ENCODE peak calls at places on chromosomes 3 and 15, in five cellular contexts. E is A549, F is GM12878, N is IMR-90, A is K562. D is an unnamed sample.

GRCh38 chr3:52480768-52481715 is 14.1 kb upstream of the STAB1 start:
- DNase-seq in E (no peak), F (no peak), N (no peak), A (no peak), D (no peak)

GRCh38 chr15:88939486-88939806 is 26.3 kb upstream of the MFGE8 start:
- DNase-seq in E (no peak), F (no peak), N (no peak), A (peak; percentile 27), D (no peak)

GRCh38 chr3:98812851-98813374 is 49.8 kb downstream of the ST3GAL6 start:
- DNase-seq in E (peak; percentile 87), F (no peak), N (peak; percentile 50), A (peak; percentile 6), D (peak; percentile 38)

GRCh38 chr15:98873441-98874218 is 134.0 kb downstream of the PGPEP1L start:
- DNase-seq in E (peak; percentile 97), F (no peak), N (peak; percentile 83), A (no peak), D (no peak)

GRCh38 chr3:46661776-46662766 is 31.4 kb downstream of the ALS2CL start:
- DNase-seq in E (no peak), F (no peak), N (no peak), A (no peak), D (peak; percentile 16)

GRCh38 chr15:73800662-73801345 is 47.7 kb upstream of the INSYN1 start:
- DNase-seq in E (peak; percentile 55), F (no peak), N (peak; percentile 87), A (peak; percentile 6), D (no peak)

GRCh38 chr15:41917767-41918430 is 24.0 kb upstream of the SPTBN5 start:
- DNase-seq in E (peak; percentile 31), F (no peak), N (peak; percentile 84), A (peak; percentile 70), D (no peak)

GRCh38 chr15:25635190-25635589 is 196.4 kb upstream of the UBE3A start:
- DNase-seq in E (no peak), F (no peak), N (no peak), A (no peak), D (no peak)

GRCh38 chr3:69329897-69330296 is 56.0 kb downstream of the FRMD4B start:
- DNase-seq in E (no peak), F (no peak), N (peak; percentile 4), A (no peak), D (no peak)

GRCh38 chr15:38603271-38603670 is 38.7 kb upstream of the RASGRP1 start:
- DNase-seq in E (no peak), F (no peak), N (no peak), A (peak; percentile 43), D (no peak)

GRCh38 chr15:54567408-54568040 is 589.3 kb downstream of the UNC13C start:
- DNase-seq in E (no peak), F (no peak), N (no peak), A (no peak), D (no peak)

GRCh38 chr3:181558870-181559269 is 152.9 kb upstream of the SOX2 start:
- DNase-seq in E (no peak), F (no peak), N (no peak), A (no peak), D (no peak)

GRCh38 chr3:123518892-123519485 is 65.9 kb downstream of the HACD2 start:
- DNase-seq in E (no peak), F (no peak), N (peak; percentile 21), A (no peak), D (no peak)

GRCh38 chr3:176974303-176974702 is 223.0 kb downstream of the TBL1XR1 start:
- DNase-seq in E (no peak), F (no peak), N (no peak), A (no peak), D (no peak)

GRCh38 chr15:100218411-100218810 is 123.4 kb downstream of the ADAMTS17 start:
- DNase-seq in E (no peak), F (no peak), N (no peak), A (no peak), D (no peak)

GRCh38 chr15:100211855-100212850 is 129.6 kb downstream of the ADAMTS17 start:
- DNase-seq in E (no peak), F (no peak), N (no peak), A (no peak), D (no peak)

GRCh38 chr15:100216177-100216576 is 125.6 kb downstream of the ADAMTS17 start:
- DNase-seq in E (no peak), F (no peak), N (no peak), A (no peak), D (no peak)

GRCh38 chr15:100215843-100216169 is 126.0 kb downstream of the ADAMTS17 start:
- DNase-seq in E (no peak), F (no peak), N (no peak), A (no peak), D (no peak)

DNA sequence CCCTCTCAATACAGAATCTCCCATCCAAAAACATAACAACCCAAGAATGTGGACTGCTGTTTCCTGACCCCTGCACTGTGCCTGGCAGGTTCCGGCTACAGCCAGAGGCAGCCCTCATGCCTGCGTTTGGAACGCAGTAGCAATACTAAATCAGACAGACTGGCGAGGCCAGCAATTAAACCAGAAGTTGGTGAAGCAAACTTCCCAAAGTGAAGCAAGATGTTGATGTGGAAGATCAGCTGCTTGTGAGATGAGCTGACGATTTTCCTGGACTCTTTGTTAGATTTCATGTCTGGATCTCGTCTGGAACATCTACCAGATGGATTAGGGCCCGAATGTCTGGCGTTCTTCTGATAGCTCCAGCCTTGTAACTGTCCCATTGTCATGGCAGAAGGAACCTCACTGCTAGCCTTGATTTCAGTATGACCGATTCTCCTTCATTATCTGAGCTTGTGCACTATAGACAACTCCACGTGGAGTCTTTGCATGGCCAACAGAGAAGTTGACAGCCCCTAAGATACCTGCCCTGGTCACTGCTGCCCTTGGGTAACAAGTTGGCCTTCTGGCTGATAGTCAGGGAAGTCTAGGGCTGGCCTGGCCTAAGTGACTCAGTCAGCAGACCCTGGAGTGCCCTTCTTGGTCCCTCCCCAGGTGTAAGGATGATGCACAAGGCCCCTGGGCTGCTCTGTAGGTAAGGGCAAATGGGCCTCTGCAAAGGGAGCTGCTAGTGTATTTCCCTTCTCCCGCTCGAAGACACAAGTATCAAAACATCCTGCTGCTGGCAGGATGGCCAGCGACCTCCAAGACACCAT is 126.5 kb downstream of the ADAMTS17 start:
- DNase-seq in E (no peak), F (no peak), N (no peak), A (no peak), D (no peak)
- TF ChIP-seq SMC3 in E (no peak), F (no peak), N (no peak), A (no peak), D (no peak)

GRCh38 chr15:68201879-68202261 is 3.3 kb downstream of the CALML4 start:
- DNase-seq in E (no peak), F (no peak), N (no peak), A (no peak), D (peak; percentile 23)
- TF ChIP-seq SMC3 in E (no peak), F (no peak), N (no peak), A (no peak), D (no peak)

GRCh38 chr3:32880225-32880624 is 62.4 kb downstream of the TRIM71 start:
- DNase-seq in E (no peak), F (no peak), N (no peak), A (no peak), D (no peak)
- TF ChIP-seq SMC3 in E (no peak), F (no peak), N (no peak), A (no peak), D (no peak)

GRCh38 chr15:69290346-69291164 is 8.2 kb upstream of the PAQR5 start:
- DNase-seq in E (no peak), F (no peak), N (no peak), A (no peak), D (no peak)

GRCh38 chr15:69288531-69289311 is 10.0 kb upstream of the PAQR5 start:
- DNase-seq in E (no peak), F (no peak), N (no peak), A (no peak), D (no peak)

GRCh38 chr15:69292826-69293420 is 5.8 kb upstream of the PAQR5 start:
- DNase-seq in E (no peak), F (no peak), N (no peak), A (no peak), D (no peak)

GRCh38 chr15:69285834-69286233 is 12.9 kb upstream of the PAQR5 start:
- DNase-seq in E (no peak), F (no peak), N (no peak), A (no peak), D (no peak)

DNA sequence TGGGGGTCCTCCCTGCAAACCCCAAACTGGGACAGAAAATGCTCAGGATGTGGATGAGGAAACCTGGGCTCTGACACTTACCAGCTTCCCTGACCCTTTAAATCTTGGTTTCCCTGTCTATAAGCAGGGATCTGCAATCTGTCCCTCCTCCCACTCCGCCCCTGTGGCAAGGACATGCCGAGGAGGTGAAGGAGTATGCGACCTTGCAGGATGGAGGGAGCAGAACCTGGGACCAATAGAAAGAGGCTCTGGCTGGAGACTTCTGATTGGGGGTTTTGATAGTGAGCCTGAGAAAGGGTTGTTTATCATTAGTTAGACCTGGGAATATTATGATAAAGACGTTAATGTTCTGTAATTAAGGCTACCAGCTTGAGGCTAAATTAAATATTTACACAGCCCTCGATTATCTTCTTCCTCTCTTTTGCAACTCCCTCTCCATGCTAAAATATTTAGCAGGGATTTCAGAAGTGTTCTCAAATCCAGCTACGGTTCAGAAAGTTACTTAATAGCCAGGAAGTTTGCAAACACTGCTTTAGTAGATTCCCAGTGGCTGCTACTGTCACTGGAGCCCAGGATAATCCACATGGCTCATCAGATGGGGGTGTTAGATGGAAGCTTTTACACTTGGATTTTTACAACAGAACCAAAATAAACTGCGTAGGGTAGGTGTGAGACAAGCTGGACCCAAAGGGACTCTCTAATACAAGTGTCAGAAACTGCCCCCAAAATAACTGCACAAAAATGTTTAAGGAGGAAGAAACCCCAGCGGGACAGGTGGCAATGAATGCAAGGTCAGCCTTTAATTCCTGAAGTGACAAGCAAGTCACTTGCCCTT is 9.2 kb upstream of the PAQR5 start:
- DNase-seq in E (no peak), F (no peak), N (peak; percentile 23), A (no peak), D (no peak)
- TF ChIP-seq SMC3 in E (no peak), F (no peak), N (no peak), A (no peak), D (no peak)

GRCh38 chr3:89613241-89613640 is 505.8 kb downstream of the EPHA3 start:
- DNase-seq in E (no peak), F (no peak), N (no peak), A (no peak), D (no peak)
- TF ChIP-seq SMC3 in E (no peak), F (no peak), N (no peak), A (no peak), D (no peak)

D was measured in SK-N-SH.